ENCODE peak calls at places on chromosomes 6 and 20, in ten cellular contexts. S, A, L, R, T, M, G, C, P and K are unnamed samples.

GRCh38 chr20:52230406-52230805 is 38.8 kb upstream of the ZFP64 start:
- DNase-seq in S (no peak), A (peak; percentile 52), L (no peak), R (no peak), T (no peak), M (no peak), G (peak; percentile 23), C (no peak), P (no peak), K (no peak)

GRCh38 chr6:5482619-5483018 is 221.3 kb downstream of the FARS2 start:
- DNase-seq in S (no peak), A (no peak), L (no peak), R (no peak), T (no peak), M (peak; percentile 20), G (no peak), C (no peak), P (no peak), K (no peak)

GRCh38 chr6:6686748-6687601 is 98.5 kb downstream of the LY86 start:
- DNase-seq in S (no peak), A (peak; percentile 96), L (peak; percentile 93), R (peak; percentile 29), T (no peak), M (peak; percentile 99), G (peak; percentile 95), C (peak; percentile 74), P (peak; percentile 99), K (peak; percentile 61)

GRCh38 chr20:7432612-7433011 is 507.6 kb downstream of the HAO1 start:
- DNase-seq in S (no peak), A (no peak), L (no peak), R (no peak), T (no peak), M (no peak), G (no peak), C (no peak), P (no peak), K (no peak)

GRCh38 chr6:13380761-13381160 is 52.4 kb upstream of the TBC1D7 start:
- DNase-seq in S (no peak), A (no peak), L (no peak), R (no peak), T (no peak), M (no peak), G (no peak), C (no peak), P (no peak), K (no peak)

GRCh38 chr20:19964289-19965263 is 52.6 kb upstream of the NAA20 start:
- DNase-seq in S (no peak), A (no peak), L (peak; percentile 36), R (peak; percentile 88), T (no peak), M (no peak), G (peak; percentile 44), C (peak; percentile 86), P (peak; percentile 59), K (peak; percentile 63)

GRCh38 chr6:44078795-44079671 is 48.2 kb downstream of the MRPL14 start:
- DNase-seq in S (no peak), A (peak; percentile 71), L (peak; percentile 53), R (peak; percentile 78), T (peak; percentile 62), M (peak; percentile 94), G (peak; percentile 71), C (peak; percentile 46), P (peak; percentile 86), K (peak; percentile 83)

GRCh38 chr20:37564388-37565133 is 36.9 kb upstream of the BLCAP start:
- DNase-seq in S (no peak), A (peak; percentile 62), L (peak; percentile 56), R (peak; percentile 16), T (peak; percentile 46), M (peak; percentile 91), G (no peak), C (no peak), P (peak; percentile 88), K (peak; percentile 70)

GRCh38 chr6:84522135-84522535 is 242.3 kb downstream of the TBX18 start:
- DNase-seq in S (peak; percentile 3), A (no peak), L (peak; percentile 28), R (peak; percentile 91), T (no peak), M (no peak), G (peak; percentile 87), C (peak; percentile 96), P (no peak), K (peak; percentile 83)

GRCh38 chr6:5208491-5208890 is 52.3 kb downstream of the LYRM4 start:
- DNase-seq in S (no peak), A (no peak), L (no peak), R (peak; percentile 26), T (no peak), M (no peak), G (no peak), C (peak; percentile 15), P (no peak), K (no peak)

GRCh38 chr6:21141616-21142303 is 451.8 kb upstream of the SOX4 start:
- DNase-seq in S (no peak), A (no peak), L (no peak), R (no peak), T (no peak), M (no peak), G (no peak), C (no peak), P (no peak), K (no peak)

GRCh38 chr6:39942903-39943580 is 8.8 kb upstream of the MOCS1 start:
- DNase-seq in S (no peak), A (no peak), L (no peak), R (no peak), T (no peak), M (no peak), G (no peak), C (no peak), P (no peak), K (no peak)

GRCh38 chr6:138088307-138088744 is 18.9 kb downstream of the PERP start:
- DNase-seq in S (no peak), A (peak; percentile 91), L (no peak), R (peak; percentile 73), T (no peak), M (no peak), G (peak; percentile 84), C (peak; percentile 90), P (no peak), K (peak; percentile 52)